ENCODE peak calls at places on chromosomes 4 and X, in four cellular contexts. L, J, Z and H are unnamed samples.

GRCh38 chr4:57097711-57098110 is 12.5 kb downstream of the IGFBP7 start:
- DNase-seq in L (no peak), J (no peak), Z (no peak), H (no peak)

GRCh38 chr4:1086011-1086410 is 27.4 kb downstream of the RNF212 start:
- DNase-seq in L (no peak), J (no peak), Z (no peak), H (no peak)

GRCh38 chr4:114334808-114335739 is 263.5 kb upstream of the UGT8 start:
- DNase-seq in L (no peak), J (no peak), Z (no peak), H (no peak)

GRCh38 chr4:76758290-76758882 is 139.6 kb downstream of the SOWAHB start:
- DNase-seq in L (peak; percentile 43), J (no peak), Z (no peak), H (peak; percentile 48)

GRCh38 chr4:12492730-12493398 is 991.3 kb downstream of the RAB28 start:
- DNase-seq in L (no peak), J (no peak), Z (no peak), H (no peak)

GRCh38 chr4:152115794-152116193 is 355.0 kb upstream of the GATB start:
- DNase-seq in L (no peak), J (no peak), Z (no peak), H (no peak)

GRCh38 chr4:153261922-153262321 is 57.7 kb downstream of the TRIM2 start:
- DNase-seq in L (no peak), J (no peak), Z (no peak), H (no peak)

GRCh38 chrX:19017271-19017670 is 33.4 kb upstream of the PHKA2 start:
- DNase-seq in L (peak; percentile 54), J (no peak), Z (no peak), H (no peak)

GRCh38 chr4:41660350-41660749 is 88.2 kb downstream of the PHOX2B start:
- DNase-seq in L (no peak), J (no peak), Z (no peak), H (no peak)

GRCh38 chr4:41375561-41375960 is 118.8 kb downstream of the UCHL1 start:
- DNase-seq in L (no peak), J (peak; percentile 78), Z (no peak), H (no peak)

GRCh38 chr4:80361329-80361900 is 25.9 kb downstream of the CFAP299 start:
- DNase-seq in L (no peak), J (no peak), Z (no peak), H (no peak)

GRCh38 chr4:86660407-86660806 is 66.3 kb downstream of the PTPN13 start:
- DNase-seq in L (no peak), J (no peak), Z (no peak), H (no peak)

GRCh38 chr4:138681000-138681604 is 334.5 kb upstream of the NOCT start:
- DNase-seq in L (peak; percentile 80), J (peak; percentile 80), Z (peak; percentile 89), H (peak; percentile 89)

GRCh38 chr4:107747748-107748486 is 27.9 kb upstream of the PAPSS1 start:
- DNase-seq in L (no peak), J (no peak), Z (no peak), H (no peak)

GRCh38 chr4:10144971-10145370 is 28.4 kb upstream of the WDR1 start:
- DNase-seq in L (no peak), J (no peak), Z (no peak), H (no peak)

GRCh38 chrX:106619797-106620196 is 8.0 kb downstream of the RADX start:
- DNase-seq in L (no peak), J (no peak), Z (no peak), H (no peak)

GRCh38 chr4:72857787-72858186 is 211.7 kb downstream of the COX18 start:
- DNase-seq in L (no peak), J (no peak), Z (no peak), H (no peak)

GRCh38 chr4:79294064-79294463 is 31.8 kb downstream of the NAA11 start:
- DNase-seq in L (no peak), J (no peak), Z (no peak), H (no peak)

GRCh38 chrX:143837010-143837409 is 46.9 kb upstream of the UBE2NL start:
- DNase-seq in L (no peak), J (no peak), Z (no peak), H (no peak)

GRCh38 chr4:180794352-180794751 is 1448.8 kb upstream of the TENM3 start:
- DNase-seq in L (no peak), J (no peak), Z (no peak), H (no peak)

GRCh38 chr4:55296076-55296475 is 50.0 kb upstream of the SRD5A3 start:
- DNase-seq in L (no peak), J (no peak), Z (no peak), H (no peak)

GRCh38 chrX:53452812-53453211 is 18.6 kb upstream of the HSD17B10 start:
- DNase-seq in L (no peak), J (no peak), Z (no peak), H (no peak)

GRCh38 chr4:158462611-158463010 is 59.1 kb upstream of the RXFP1 start:
- DNase-seq in L (no peak), J (no peak), Z (no peak), H (no peak)

GRCh38 chr4:57612279-57612678 is 502.1 kb upstream of the IGFBP7 start:
- DNase-seq in L (no peak), J (no peak), Z (no peak), H (no peak)

GRCh38 chr4:129362685-129363274 is 266.8 kb downstream of the C4orf33 start:
- DNase-seq in L (peak; percentile 77), J (no peak), Z (peak; percentile 61), H (peak; percentile 43)

GRCh38 chr4:105023668-105024055 is 123.0 kb upstream of the TET2 start:
- DNase-seq in L (no peak), J (no peak), Z (no peak), H (no peak)

GRCh38 chr4:156941940-156942548 is 29.6 kb downstream of the PDGFC start:
- DNase-seq in L (no peak), J (no peak), Z (peak; percentile 61), H (peak; percentile 70)

GRCh38 chr4:94390804-94391410 is 48.3 kb upstream of the HPGDS start:
- DNase-seq in L (peak; percentile 27), J (no peak), Z (no peak), H (no peak)

GRCh38 chr4:87848622-87849351 is 16.0 kb downstream of the MEPE start:
- DNase-seq in L (peak; percentile 49), J (no peak), Z (no peak), H (peak; percentile 54)

GRCh38 chrX:88937616-88938015 is 190.6 kb downstream of the CPXCR1 start:
- DNase-seq in L (no peak), J (no peak), Z (no peak), H (no peak)

GRCh38 chrX:129983575-129984131 is 1.2 kb downstream of the BCORL1 start:
- DNase-seq in L (peak; percentile 19), J (peak; percentile 57), Z (peak; percentile 50), H (peak; percentile 35)

GRCh38 chrX:19848110-19848509 is 39.3 kb downstream of the SH3KBP1 start:
- DNase-seq in L (no peak), J (no peak), Z (no peak), H (no peak)

GRCh38 chrX:107777536-107777832 is at the start of gene NCBP2L:
- DNase-seq in L (no peak), J (no peak), Z (no peak), H (no peak)

GRCh38 chrX:107776649-107777535 is 641 bp upstream of the NCBP2L start:
- DNase-seq in L (peak; percentile 68), J (peak; percentile 76), Z (peak; percentile 60), H (peak; percentile 70)

GRCh38 chrX:107773906-107774435 is 1.6 kb downstream of the TSC22D3 start:
- DNase-seq in L (no peak), J (no peak), Z (no peak), H (no peak)

GRCh38 chrX:107775000-107775733 is 420 bp downstream of the TSC22D3 start:
- DNase-seq in L (no peak), J (no peak), Z (no peak), H (no peak)

DNA sequence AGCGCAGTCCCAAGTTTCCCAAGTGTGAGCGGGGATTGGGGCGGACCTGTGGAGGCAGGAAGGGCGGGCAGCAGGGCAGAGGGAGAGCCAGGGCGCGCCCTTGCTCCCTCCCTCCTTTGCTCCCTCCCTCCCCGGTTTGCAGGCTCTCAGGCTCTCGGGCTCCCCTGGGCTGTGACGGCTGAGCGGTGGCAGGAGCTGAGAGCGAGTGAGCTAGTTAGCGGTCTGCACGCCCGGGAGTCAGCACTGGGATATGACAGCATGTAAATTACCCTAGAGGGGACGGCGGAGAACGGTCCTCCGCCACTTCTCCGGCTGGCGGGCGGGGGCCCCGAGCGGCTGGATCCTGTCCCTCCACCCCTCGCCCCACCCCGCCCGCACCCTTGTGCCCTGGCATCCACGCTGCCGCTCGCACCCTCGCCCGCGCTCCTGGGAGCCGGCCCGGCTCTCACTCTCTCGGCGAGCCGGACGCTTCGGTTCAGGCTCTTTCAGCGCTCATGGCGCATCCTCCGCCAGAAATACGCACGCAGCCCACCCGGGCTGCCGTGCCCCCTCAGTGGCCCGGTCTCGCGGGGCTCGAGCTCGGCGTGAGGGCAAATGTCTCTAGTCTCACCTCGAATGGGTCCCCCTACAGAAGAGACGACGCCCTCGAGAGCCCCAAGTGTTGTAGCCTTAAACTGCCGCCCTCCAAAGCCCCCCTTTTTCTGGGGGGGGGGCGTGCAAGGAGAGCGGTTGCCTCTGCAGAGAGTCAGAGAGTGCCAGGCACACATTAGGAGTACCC is at the start of gene TSC22D3:
- DNase-seq in L (peak; percentile 68), J (peak; percentile 92), Z (no peak), H (peak; percentile 83)
- TF ChIP-seq CTCF in L (no peak), J (peak; percentile 7), Z (no peak), H (no peak)

GRCh38 chrX:138986235-138986634 is 274.7 kb upstream of the FGF13 start:
- DNase-seq in L (no peak), J (no peak), Z (no peak), H (no peak)
- TF ChIP-seq CTCF in L (no peak), J (no peak), Z (no peak), H (no peak)

GRCh38 chrX:81120270-81120935 is 81.3 kb downstream of the HMGN5 start:
- DNase-seq in L (no peak), J (no peak), Z (no peak), H (no peak)
- TF ChIP-seq CTCF in L (no peak), J (no peak), Z (no peak), H (no peak)

DNA sequence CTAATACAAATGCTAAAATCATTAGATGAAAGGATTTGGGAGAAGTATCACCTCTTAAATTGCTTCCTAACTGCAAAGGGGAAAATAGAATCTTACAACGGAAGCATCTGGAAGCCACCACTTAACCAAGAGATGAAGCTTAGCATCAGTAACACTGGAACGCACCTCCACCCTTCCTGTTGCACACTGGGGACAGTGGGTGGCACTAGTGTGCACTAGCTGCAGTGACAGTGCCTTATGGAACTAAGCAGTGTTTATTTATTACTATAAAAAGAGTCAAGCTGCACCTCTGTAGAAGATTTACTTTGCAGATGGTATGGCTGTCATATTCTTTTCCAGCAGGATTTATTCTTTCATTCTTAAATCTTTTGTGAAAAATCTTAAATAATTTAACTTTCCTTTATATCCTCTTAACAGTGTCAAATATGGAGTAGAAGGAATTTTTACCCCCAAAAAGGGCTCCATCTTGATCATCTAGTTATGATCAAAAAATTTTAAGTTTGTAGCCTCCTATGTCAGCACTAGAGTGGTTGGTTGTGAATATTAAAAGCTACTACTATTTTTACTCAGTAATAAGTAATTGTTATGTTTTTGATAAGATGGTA is 76.7 kb downstream of the SCD5 start:
- DNase-seq in L (peak; percentile 67), J (no peak), Z (no peak), H (no peak)
- TF ChIP-seq CTCF in L (peak; percentile 90), J (peak; percentile 43), Z (no peak), H (peak; percentile 30)